ENCODE peak calls at places on chromosome 13, in seven cellular contexts. M, O, P, W, N, L and U are unnamed samples. For H3K9me3 and H3K4me1, the result is how much of the 10 kb centered on the place peaks cover.

GRCh38 chr13:39531646-39532045 is 71.3 kb downstream of the LHFPL6 start:
- DNase-seq in W (no peak), L (no peak), O (no peak), M (no peak), N (no peak), P (no peak), U (no peak)

GRCh38 chr13:19332380-19332779 is 150.8 kb upstream of the TUBA3C start:
- DNase-seq in W (no peak), N (no peak), M (no peak), O (no peak), P (no peak), L (no peak), U (no peak)

GRCh38 chr13:102779426-102780159 is 6.0 kb upstream of the TEX30 start:
- DNase-seq in L (no peak), P (no peak), M (no peak), O (no peak), W (no peak), N (no peak), U (no peak)

GRCh38 chr13:23467932-23468278 is 34.4 kb upstream of the SACS start:
- DNase-seq in L (no peak), N (no peak), P (no peak), W (no peak), O (no peak), M (no peak), U (no peak)

GRCh38 chr13:87524775-87525174 is 146.4 kb upstream of the SLITRK5 start:
- DNase-seq in M (no peak), P (no peak), O (no peak), W (no peak), N (no peak), L (no peak), U (no peak)

GRCh38 chr13:20654156-20654555 is 49.3 kb upstream of the IL17D start:
- DNase-seq in O (no peak), L (no peak), P (no peak), W (no peak), M (no peak), N (no peak), U (no peak)

GRCh38 chr13:51154029-51154555 is 43.0 kb upstream of the C13orf42 start:
- DNase-seq in W (no peak), P (no peak), L (no peak), N (no peak), M (no peak), O (no peak), U (no peak)

GRCh38 chr13:51822106-51822840 is 18.3 kb upstream of the DHRS12 start:
- DNase-seq in M (no peak), W (no peak), O (no peak), L (no peak), P (no peak), N (no peak), U (no peak)

GRCh38 chr13:102555914-102556553 is 40.8 kb upstream of the TPP2 start:
- DNase-seq in P (no peak), W (no peak), O (no peak), L (no peak), N (no peak), M (no peak), U (no peak)

GRCh38 chr13:84574851-84575250 is 692.6 kb upstream of the SLITRK1 start:
- DNase-seq in M (no peak), P (no peak), L (no peak), O (no peak), W (no peak), N (no peak), U (no peak)

GRCh38 chr13:78609464-78610205 is 6.3 kb upstream of the POU4F1 start:
- DNase-seq in L (no peak), W (no peak), N (no peak), O (no peak), M (no peak), P (no peak), U (no peak)

GRCh38 chr13:54486421-54487166 is 1458.0 kb downstream of the OLFM4 start:
- DNase-seq in W (no peak), N (no peak), M (no peak), L (no peak), P (no peak), O (no peak), U (no peak)

GRCh38 chr13:40024578-40024952 is 369.1 kb downstream of the COG6 start:
- DNase-seq in O (no peak), N (no peak), W (no peak), M (no peak), P (no peak), L (no peak), U (no peak)

GRCh38 chr13:29021717-29022116 is 201.6 kb downstream of the MTUS2 start:
- DNase-seq in O (no peak), P (no peak), L (no peak), N (no peak), W (no peak), M (no peak), U (no peak)

GRCh38 chr13:101623469-101624209 is 171.2 kb downstream of the ITGBL1 start:
- DNase-seq in N (no peak), O (no peak), M (no peak), P (no peak), W (no peak), L (no peak), U (no peak)

DNA sequence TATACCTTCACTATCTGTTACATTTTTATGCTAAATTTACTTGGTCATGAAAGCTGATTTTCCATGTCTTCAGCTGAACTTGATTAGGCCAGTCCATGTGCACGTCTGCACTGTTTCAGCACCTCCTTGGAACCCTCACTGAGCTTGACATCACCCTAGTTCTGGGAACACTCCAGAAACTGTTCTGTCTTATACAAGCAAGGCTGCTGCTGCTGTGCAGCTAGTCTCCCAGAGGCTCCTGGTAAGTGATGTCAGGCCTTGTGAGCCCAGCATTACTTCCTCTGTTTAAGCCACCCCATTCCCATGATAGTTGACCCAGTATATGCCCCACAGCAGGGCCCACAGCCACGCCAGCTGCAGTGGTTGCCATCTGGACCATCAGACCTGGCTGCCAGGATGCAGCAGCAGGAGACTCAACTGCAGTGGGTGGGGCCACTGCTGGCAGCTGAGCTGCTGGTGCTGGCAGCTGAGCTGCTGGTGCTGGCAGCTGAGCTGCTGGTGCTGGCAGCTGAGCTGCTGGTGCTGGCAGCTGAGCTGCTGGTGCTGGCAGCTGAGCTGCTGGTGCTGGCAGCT is 90.5 kb upstream of the AKAP11 start:
- DNase-seq in N (no peak), W (no peak), L (no peak), P (no peak), O (no peak), M (no peak), U (no peak)
- H3K9me3 ChIP-seq in N (under half), W (under half), L (under half), P (under half), O (under half), M (under half), U (under half)

GRCh38 chr13:42330991-42331390 is 59.0 kb downstream of the AKAP11 start:
- DNase-seq in O (no peak), W (no peak), M (no peak), L (no peak), N (no peak), P (no peak), U (no peak)

GRCh38 chr13:42322806-42323205 is 50.9 kb downstream of the AKAP11 start:
- DNase-seq in M (no peak), N (no peak), O (no peak), P (no peak), L (no peak), W (no peak), U (no peak)

GRCh38 chr13:42328672-42329071 is 56.7 kb downstream of the AKAP11 start:
- DNase-seq in N (no peak), W (no peak), O (no peak), P (no peak), L (no peak), M (no peak), U (no peak)

GRCh38 chr13:42329239-42329638 is 57.3 kb downstream of the AKAP11 start:
- DNase-seq in P (no peak), O (no peak), M (no peak), N (no peak), W (no peak), L (no peak), U (no peak)

GRCh38 chr13:42327725-42328124 is 55.8 kb downstream of the AKAP11 start:
- DNase-seq in O (no peak), L (no peak), P (no peak), M (no peak), N (no peak), W (no peak), U (no peak)
- H3K4me1 ChIP-seq in O (under half), L (under half), P (under half), M (under half), N (under half), W (under half), U (under half)

GRCh38 chr13:32737111-32737571 is 150.9 kb downstream of the PDS5B start:
- DNase-seq in W (no peak), L (no peak), N (no peak), P (no peak), M (no peak), O (no peak), U (no peak)
- H3K4me3 ChIP-seq in W (peak), L (no peak), N (no peak), P (peak), M (peak), O (peak), U (peak)

GRCh38 chr13:48994731-48995130 is 19.0 kb downstream of the FNDC3A start:
- DNase-seq in P (no peak), O (no peak), W (no peak), M (no peak), L (no peak), N (no peak), U (no peak)

GRCh38 chr13:48998893-48999292 is 23.2 kb downstream of the FNDC3A start:
- DNase-seq in M (no peak), N (no peak), W (no peak), O (no peak), P (no peak), L (no peak), U (no peak)

DNA sequence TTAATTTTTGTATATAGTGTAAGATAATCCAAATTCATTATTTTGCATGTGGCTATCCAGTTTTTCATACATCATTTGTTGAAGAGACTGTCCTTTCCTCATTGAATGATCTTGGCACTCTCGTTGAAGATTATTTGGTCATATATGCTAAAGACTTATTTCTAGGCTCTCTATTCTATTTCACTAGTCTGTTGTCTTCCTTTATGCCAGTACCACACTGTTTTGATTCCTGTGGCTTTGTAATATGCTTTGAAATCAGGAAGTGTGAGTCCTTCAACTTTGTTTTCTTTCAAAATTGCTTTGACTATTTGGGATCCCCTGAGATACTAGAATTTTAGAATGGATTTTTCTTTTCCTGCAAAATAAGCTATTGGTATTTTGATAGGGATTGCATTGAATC is 24.5 kb downstream of the FNDC3A start:
- DNase-seq in L (no peak), O (no peak), M (no peak), W (no peak), P (no peak), N (no peak), U (no peak)
- H3K9me3 ChIP-seq in L (under half), O (under half), M (under half), W (under half), P (under half), N (under half), U (under half)

GRCh38 chr13:80441968-80442367 is 101.0 kb upstream of the SPRY2 start:
- DNase-seq in P (no peak), N (no peak), M (no peak), W (no peak), O (no peak), L (no peak), U (no peak)
- H3K4me1 ChIP-seq in P (under half), N (under half), M (under half), W (under half), O (under half), L (under half), U (under half)

GRCh38 chr13:41313659-41314197 is 2.7 kb downstream of the NAA16 start:
- DNase-seq in N (no peak), W (no peak), P (no peak), O (no peak), M (no peak), L (no peak), U (no peak)
- H3K4me3 ChIP-seq in N (no peak), W (no peak), P (no peak), O (peak), M (no peak), L (no peak), U (no peak)